ENCODE peak calls at places on chromosomes 3 and 15, in six cellular contexts. F, I, P, R, M and Y are unnamed samples.

GRCh38 chr3:43580181-43580580 is 41.6 kb downstream of the ANO10 start:
- DNase-seq in P (no peak), F (no peak), M (no peak), I (no peak), R (no peak), Y (no peak)

GRCh38 chr3:166829896-166830295 is 550.2 kb downstream of the ZBBX start:
- DNase-seq in F (no peak), M (no peak), P (no peak), R (no peak), I (peak; percentile 94), Y (no peak)

GRCh38 chr15:79516646-79517045 is 84.5 kb downstream of the MINAR1 start:
- DNase-seq in M (no peak), R (no peak), I (no peak), P (no peak), F (no peak), Y (no peak)

GRCh38 chr15:37907136-37907535 is 27.3 kb upstream of the TMCO5A start:
- DNase-seq in F (no peak), M (no peak), P (no peak), I (no peak), R (no peak), Y (no peak)

GRCh38 chr15:85168642-85169173 is 187.1 kb downstream of the PDE8A start:
- DNase-seq in I (peak; percentile 24), M (no peak), R (no peak), P (no peak), F (peak; percentile 27), Y (no peak)

GRCh38 chr3:187064210-187065115 is 74.8 kb downstream of the RPL39L start:
- DNase-seq in I (peak; percentile 65), F (peak; percentile 62), P (no peak), R (no peak), M (no peak), Y (no peak)

GRCh38 chr15:70936326-70936725 is 43.7 kb downstream of the LRRC49 start:
- DNase-seq in F (no peak), P (no peak), M (no peak), R (no peak), I (no peak), Y (no peak)

GRCh38 chr15:84104853-84105252 is 130.7 kb upstream of the GOLGA6L4 start:
- DNase-seq in R (no peak), F (no peak), P (no peak), M (no peak), I (no peak), Y (no peak)

GRCh38 chr3:190326930-190327329 is 4.7 kb upstream of the CLDN1 start:
- DNase-seq in R (no peak), F (no peak), I (no peak), M (no peak), P (no peak), Y (no peak)

GRCh38 chr15:43519207-43519606 is 1.8 kb downstream of the MAP1A start:
- DNase-seq in I (no peak), P (no peak), M (no peak), F (no peak), R (peak; percentile 56), Y (no peak)

GRCh38 chr15:66285462-66286280 is 7.7 kb upstream of the DIS3L start:
- DNase-seq in R (peak; percentile 49), F (no peak), I (no peak), P (no peak), M (no peak), Y (no peak)

GRCh38 chr3:43363621-43364266 is 77.4 kb downstream of the SNRK start:
- DNase-seq in I (no peak), F (no peak), R (no peak), P (no peak), M (peak; percentile 69), Y (no peak)

GRCh38 chr3:49841126-49841525 is 15.2 kb downstream of the TRAIP start:
- DNase-seq in F (peak; percentile 66), M (no peak), I (no peak), P (no peak), R (no peak), Y (no peak)

GRCh38 chr3:177724020-177724638 is 526.8 kb upstream of the TBL1XR1 start:
- DNase-seq in R (peak; percentile 88), M (peak; percentile 67), I (no peak), F (no peak), P (no peak), Y (peak; percentile 69)

GRCh38 chr3:64188810-64189560 is 36.3 kb downstream of the PRICKLE2 start:
- DNase-seq in R (no peak), P (no peak), M (no peak), F (no peak), I (no peak), Y (no peak)

GRCh38 chr3:60742606-60743145 is 508.6 kb downstream of the FHIT start:
- DNase-seq in M (no peak), F (no peak), P (no peak), R (no peak), I (peak; percentile 25), Y (no peak)

GRCh38 chr3:7574435-7574834 is 713.5 kb downstream of the GRM7 start:
- DNase-seq in I (no peak), P (no peak), M (no peak), F (no peak), R (no peak), Y (no peak)

GRCh38 chr15:49215768-49216739 is 46.0 kb downstream of the GALK2 start:
- DNase-seq in M (peak; percentile 35), I (no peak), F (no peak), R (no peak), P (no peak), Y (no peak)

GRCh38 chr15:36959746-36960145 is 140.6 kb downstream of the MEIS2 start:
- DNase-seq in P (no peak), I (no peak), M (no peak), R (no peak), F (no peak), Y (no peak)

GRCh38 chr3:8581806-8582436 is 62.7 kb downstream of the SSUH2 start:
- DNase-seq in I (no peak), P (no peak), F (no peak), M (no peak), R (no peak), Y (no peak)

GRCh38 chr15:31457161-31457560 is 130.5 kb downstream of the KLF13 start:
- DNase-seq in I (no peak), F (no peak), P (no peak), M (peak; percentile 19), R (peak; percentile 84), Y (no peak)

DNA sequence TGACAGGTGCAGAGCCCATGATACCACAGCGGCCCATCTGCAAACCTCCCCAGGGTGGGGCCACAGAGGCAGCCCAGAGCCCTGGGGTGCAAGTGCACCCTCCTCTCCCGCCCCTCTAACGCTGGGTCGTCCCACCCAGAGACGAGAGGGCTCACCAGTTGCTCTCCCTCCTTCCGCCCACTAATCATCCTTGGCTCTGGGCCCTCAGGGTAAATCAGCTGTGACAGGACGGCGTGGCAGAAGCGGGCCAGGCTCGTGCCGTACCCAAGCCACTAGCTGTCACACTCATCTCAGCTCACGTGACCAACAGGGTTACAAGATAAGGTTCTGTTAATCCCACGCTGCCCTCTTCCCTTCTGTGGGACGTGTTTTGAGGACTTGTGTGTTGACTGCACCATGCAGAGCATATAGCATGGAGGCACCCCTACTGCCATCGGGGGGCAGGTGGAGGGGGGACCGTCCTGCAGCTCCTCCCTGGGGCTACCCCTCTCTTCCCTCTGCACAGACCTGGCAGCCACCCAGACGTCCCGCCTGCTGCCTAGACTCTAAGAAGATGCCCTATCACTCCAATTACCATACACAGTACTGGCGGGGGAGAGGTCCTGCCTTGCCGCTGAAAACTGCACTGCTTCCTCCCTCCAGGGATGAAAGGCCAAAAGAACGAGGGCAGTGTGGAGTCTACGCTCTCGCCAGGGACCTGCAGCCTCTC is 467 bp downstream of the TNK2 start:
- DNase-seq in P (peak; percentile 75), I (no peak), M (no peak), F (peak; percentile 74), R (peak; percentile 90), Y (no peak)
- TF ChIP-seq POLR2A in P (peak; percentile 16), I (no peak), M (no peak), F (no peak), R (no peak), Y (peak; percentile 16)

GRCh38 chr3:14371573-14372474 is 30.6 kb upstream of the SLC6A6 start:
- DNase-seq in F (peak; percentile 56), I (peak; percentile 76), P (peak; percentile 78), M (peak; percentile 86), R (peak; percentile 93), Y (peak; percentile 43)
- H3K4me3 ChIP-seq in F (no peak overlapping the region), I (no peak overlapping the region), P (no peak overlapping the region), M (no peak overlapping the region), R (no peak overlapping the region), Y (no peak overlapping the region)

DNA sequence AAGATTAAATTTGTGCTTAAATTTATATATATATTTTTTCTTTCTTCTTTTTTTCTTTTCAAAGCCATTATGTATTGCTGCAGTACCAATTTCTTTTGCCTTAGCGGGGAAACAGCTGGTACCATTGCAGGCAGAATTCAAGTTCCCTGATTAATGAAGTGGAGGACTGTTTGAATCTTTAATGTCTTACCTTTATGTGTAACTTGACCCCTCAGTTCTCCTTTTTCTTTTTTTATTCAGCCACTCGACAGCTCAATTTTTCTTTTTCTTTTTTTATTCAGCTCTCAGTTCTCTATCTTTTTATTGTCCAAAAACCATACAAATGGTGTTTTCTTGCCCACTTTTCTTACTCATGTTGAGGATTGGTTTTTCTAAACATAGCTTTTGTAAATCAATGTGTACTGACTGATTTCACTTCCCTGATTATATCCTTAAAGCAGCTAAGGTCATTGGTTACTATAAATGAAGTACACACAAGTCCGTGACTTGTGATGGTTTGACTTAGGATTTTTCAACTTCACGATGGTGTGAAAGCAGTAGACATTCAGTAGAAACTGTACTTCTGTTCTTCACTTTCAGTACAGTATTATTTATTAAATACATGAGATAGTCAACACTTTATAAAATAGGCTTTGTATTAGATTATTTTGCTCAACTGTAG is 22.8 kb downstream of the ATP2C1 start:
- DNase-seq in M (no peak), I (no peak), F (no peak), R (no peak), P (no peak), Y (no peak)
- TF ChIP-seq POLR2A in M (no peak), I (no peak), F (no peak), R (no peak), P (no peak), Y (no peak)

GRCh38 chr15:62895139-62895866 is 147.2 kb upstream of the TPM1 start:
- DNase-seq in P (no peak), M (no peak), F (no peak), I (peak; percentile 30), R (no peak), Y (no peak)

GRCh38 chr15:62897634-62898033 is 144.9 kb upstream of the TPM1 start:
- DNase-seq in M (no peak), I (no peak), F (no peak), R (no peak), P (no peak), Y (no peak)

GRCh38 chr15:62896969-62897486 is 145.5 kb upstream of the TPM1 start:
- DNase-seq in M (peak; percentile 92), R (peak; percentile 96), P (peak; percentile 67), F (no peak), I (peak; percentile 93), Y (peak; percentile 84)

GRCh38 chr15:62895905-62896316 is 146.6 kb upstream of the TPM1 start:
- DNase-seq in I (peak; percentile 62), P (no peak), F (no peak), R (no peak), M (no peak), Y (no peak)

DNA sequence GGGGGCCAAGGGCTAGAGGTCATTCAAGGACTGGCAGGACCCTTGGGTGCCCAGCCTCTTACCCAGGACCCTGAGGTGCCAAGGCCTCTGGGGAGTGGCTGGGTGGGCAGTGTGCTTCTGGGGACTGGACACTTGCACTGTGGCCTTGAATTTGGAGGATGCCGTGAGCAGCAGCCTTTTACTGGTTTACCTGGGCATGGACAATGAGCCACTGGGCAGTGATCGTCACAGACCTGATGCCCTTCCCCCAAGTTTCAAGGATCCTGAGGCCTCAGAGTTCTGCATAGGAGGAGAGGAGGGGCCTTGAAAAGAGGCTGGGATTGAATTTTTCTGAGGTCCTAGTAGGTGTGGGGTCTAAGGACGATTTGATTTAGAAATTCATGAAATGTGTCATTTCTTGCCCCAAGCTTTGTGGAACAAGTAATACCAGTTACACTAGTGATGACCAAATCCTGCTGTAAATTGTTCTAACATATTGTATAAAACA is 146.1 kb upstream of the TPM1 start:
- DNase-seq in M (no peak), I (peak; percentile 39), R (no peak), P (no peak), F (no peak), Y (no peak)
- H3K4me3 ChIP-seq in M (no peak overlapping the region), I (peak overlapping the region; percentile 54), R (no peak overlapping the region), P (no peak overlapping the region), F (no peak overlapping the region), Y (no peak overlapping the region)